ENCODE peak calls at places on chromosomes 13 and 19, in six cellular contexts. T is foreskin keratinocyte, L is lower leg skin, J is progenitor cell of endocrine pancreas, G is BJ, N is fibroblast of lung. W is an unnamed sample.

GRCh38 chr19:2867025-2867991 is at the start of gene ZNF556:
- DNase-seq in T (no peak), J (no peak), L (no peak), N (no peak), G (no peak), W (peak)

GRCh38 chr13:112905086-112905485 is 63.9 kb upstream of the MCF2L start:
- DNase-seq in J (no peak), T (no peak), G (no peak), L (no peak), N (no peak), W (no peak)

GRCh38 chr13:97851269-97851668 is 102.2 kb upstream of the IPO5 start:
- DNase-seq in J (no peak), L (no peak), G (no peak), N (no peak), T (no peak), W (no peak)

GRCh38 chr13:111288276-111288675 is 32.2 kb upstream of the TEX29 start:
- DNase-seq in G (no peak), N (no peak), T (no peak), L (no peak), J (no peak), W (no peak)

GRCh38 chr13:44306401-44307192 is 67.0 kb upstream of the SERP2 start:
- DNase-seq in G (peak), L (no peak), N (peak), J (no peak), T (peak), W (no peak)

GRCh38 chr13:62879071-62879470 is 1463.4 kb upstream of the PCDH20 start:
- DNase-seq in G (peak), L (no peak), N (peak), J (no peak), T (no peak), W (no peak)

GRCh38 chr13:28532226-28533048 is 37.5 kb upstream of the FLT1 start:
- DNase-seq in T (no peak), G (no peak), L (no peak), N (no peak), J (peak), W (no peak)

GRCh38 chr19:34171539-34171876 is 796 bp upstream of the LSM14A start:
- DNase-seq in T (peak), N (peak), L (no peak), J (no peak), G (peak), W (no peak)

GRCh38 chr13:69565334-69565733 is 542.3 kb upstream of the ATXN8OS start:
- DNase-seq in T (peak), L (no peak), N (peak), J (no peak), G (no peak), W (no peak)

GRCh38 chr19:31170046-31170445 is 179.2 kb downstream of the TSHZ3 start:
- DNase-seq in G (no peak), N (no peak), T (no peak), L (no peak), J (no peak), W (no peak)

GRCh38 chr13:105139380-105140285 is 1395.8 kb downstream of the EFNB2 start:
- DNase-seq in T (no peak), J (no peak), L (peak), N (peak), G (no peak), W (peak)

GRCh38 chr13:105144936-105145335 is 1390.5 kb downstream of the EFNB2 start:
- DNase-seq in T (no peak), J (no peak), L (no peak), N (no peak), G (no peak), W (no peak)

GRCh38 chr13:105144020-105144419 is 1391.4 kb downstream of the EFNB2 start:
- DNase-seq in G (no peak), N (no peak), J (no peak), L (no peak), T (no peak), W (no peak)

GRCh38 chr13:105139048-105139379 is 1396.4 kb downstream of the EFNB2 start:
- DNase-seq in L (no peak), G (no peak), N (no peak), J (no peak), T (no peak), W (no peak)

GRCh38 chr13:105142556-105142955 is 1392.9 kb downstream of the EFNB2 start:
- DNase-seq in N (no peak), T (no peak), L (no peak), J (no peak), G (no peak), W (no peak)
- TF ChIP-seq CTCF in N (no peak), T (no peak), L (no peak), J (no peak), G (no peak), W (no peak)

GRCh38 chr13:36599641-36600040 is 74.2 kb upstream of the SERTM1 start:
- DNase-seq in J (no peak), N (no peak), L (no peak), G (no peak), T (no peak), W (no peak)

GRCh38 chr13:36606060-36606459 is 67.8 kb upstream of the SERTM1 start:
- DNase-seq in G (no peak), J (no peak), T (no peak), N (no peak), L (no peak), W (no peak)

DNA sequence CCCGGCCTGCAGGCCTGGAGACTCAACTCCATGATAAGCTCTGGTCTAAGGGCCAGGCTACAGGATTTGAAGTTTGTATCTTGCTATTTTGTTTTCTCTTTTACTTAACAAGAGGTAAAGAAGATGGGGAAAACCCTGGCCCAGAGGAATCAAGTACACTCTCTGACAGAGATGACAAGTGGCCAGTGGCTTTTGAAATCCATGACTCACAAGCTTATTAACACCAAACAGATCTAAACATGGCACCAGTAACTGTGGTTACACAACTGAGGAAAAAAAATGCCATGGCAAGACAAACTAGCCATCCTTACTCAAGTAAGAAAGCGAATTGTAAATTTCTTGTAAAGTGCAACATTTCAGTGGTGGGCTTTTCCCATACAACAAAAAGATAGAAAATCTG is 72.6 kb upstream of the SERTM1 start:
- DNase-seq in J (no peak), T (no peak), G (no peak), L (no peak), N (no peak), W (no peak)
- TF ChIP-seq CTCF in J (no peak), T (no peak), G (no peak), L (no peak), N (no peak), W (no peak)

GRCh38 chr19:50706387-50706786 is 13.2 kb downstream of the SHANK1 start:
- DNase-seq in T (no peak), N (no peak), L (no peak), J (no peak), G (no peak), W (no peak)

GRCh38 chr19:50710094-50710493 is 9.5 kb downstream of the SHANK1 start:
- DNase-seq in J (no peak), T (no peak), N (no peak), G (no peak), L (no peak), W (no peak)

GRCh38 chr19:50705422-50706019 is 14.1 kb downstream of the SHANK1 start:
- DNase-seq in L (no peak), G (no peak), T (peak), N (peak), J (no peak), W (no peak)

GRCh38 chr19:50710612-50711011 is 9.0 kb downstream of the SHANK1 start:
- DNase-seq in T (no peak), L (no peak), J (no peak), G (no peak), N (no peak), W (no peak)

GRCh38 chr19:50708179-50708879 is 11.3 kb downstream of the SHANK1 start:
- DNase-seq in J (no peak), L (no peak), G (no peak), T (no peak), N (no peak), W (no peak)
- TF ChIP-seq CTCF in J (no peak), L (no peak), G (no peak), T (no peak), N (no peak), W (no peak)

DNA sequence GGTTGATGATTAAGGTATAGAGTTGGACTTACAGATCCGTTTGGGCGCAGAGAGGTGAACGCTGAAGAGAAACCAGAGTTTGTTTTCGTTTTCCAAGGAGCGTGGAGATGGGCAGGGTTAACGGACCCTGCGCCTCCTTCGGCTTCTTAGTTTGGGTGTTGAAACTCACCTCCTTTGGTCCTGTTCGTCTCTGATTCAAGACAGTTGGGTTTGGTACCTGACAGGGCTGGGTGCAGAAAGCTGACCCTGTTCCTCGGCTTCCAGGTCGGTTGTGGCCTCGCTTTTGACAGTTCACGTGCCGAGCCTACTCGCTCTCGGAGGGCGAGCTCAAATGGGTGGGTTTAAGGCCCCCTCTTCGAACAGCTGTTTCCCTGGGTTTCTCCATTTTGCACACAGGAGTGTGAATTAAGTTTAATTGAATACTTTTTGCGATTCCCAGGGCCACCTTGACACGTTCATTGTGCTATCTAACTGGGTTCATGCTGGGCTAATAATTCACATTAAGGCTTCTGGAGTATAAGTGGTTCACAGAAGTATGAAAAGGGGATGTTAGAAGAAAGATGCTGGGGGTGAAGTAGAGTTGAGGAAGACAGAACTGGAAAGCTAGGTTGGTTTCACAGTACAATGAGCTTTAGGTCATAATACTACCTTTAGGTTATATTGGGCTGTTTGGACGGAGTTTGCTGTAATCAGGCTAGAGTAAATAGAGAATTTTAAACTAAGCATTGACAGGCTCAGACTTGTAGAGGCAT is 642 bp downstream of the USPL1 start:
- DNase-seq in J (no peak), G (no peak), L (peak), N (peak), T (no peak), W (no peak)
- TF ChIP-seq CTCF in J (no peak), G (no peak), L (no peak), N (no peak), T (no peak), W (no peak)